ENCODE peak calls at places on chromosomes 6 and 20, in four cellular contexts. B is adrenal gland, P is fibroblast of pulmonary artery, U is nephron progenitor cell. T is an unnamed sample.

GRCh38 chr20:23125625-23126191 is 39.6 kb upstream of the CD93 start:
- DNase-seq in B (peak; percentile 51), P (peak; percentile 75), U (no peak), T (peak; percentile 51)

GRCh38 chr6:158536084-158536890 is 23.6 kb upstream of the TMEM181 start:
- DNase-seq in B (peak; percentile 81), P (peak; percentile 80), U (peak; percentile 94), T (peak; percentile 60)

GRCh38 chr20:41261260-41261659 is 56.3 kb downstream of the ZHX3 start:
- DNase-seq in B (no peak), P (no peak), U (no peak), T (no peak)

GRCh38 chr6:106510090-106510970 is 119.0 kb downstream of the RTN4IP1 start:
- DNase-seq in B (peak; percentile 33), P (peak; percentile 47), U (peak; percentile 82), T (peak; percentile 79)

GRCh38 chr20:50130995-50131394 is 18.0 kb upstream of the UBE2V1 start:
- DNase-seq in B (peak; percentile 56), P (no peak), U (no peak), T (no peak)

GRCh38 chr20:33731693-33732165 is at the start of gene ZNF341:
- DNase-seq in B (peak; percentile 93), P (peak; percentile 84), U (peak; percentile 93), T (peak; percentile 89)

GRCh38 chr6:32369678-32370077 is 2.0 kb downstream of the TSBP1 start:
- DNase-seq in B (peak; percentile 37), P (peak; percentile 88), U (no peak), T (no peak)

GRCh38 chr6:31615748-31616147 is 714 bp downstream of the AIF1 start:
- DNase-seq in B (no peak), P (no peak), U (no peak), T (no peak)

GRCh38 chr6:5100806-5101205 is 15.7 kb downstream of the PPP1R3G start:
- DNase-seq in B (no peak), P (no peak), U (no peak), T (no peak)

GRCh38 chr6:34249469-34250370 is 914 bp upstream of the SMIM29 start:
- DNase-seq in B (no peak), P (no peak), U (no peak), T (no peak)